ENCODE peak calls at places on chromosomes 1 and 21, in ten cellular contexts. U is body of pancreas, P is mammary epithelial cell, S is GM23338, Z is breast epithelium, X is RWPE2, L is right lobe of liver, T is uterus, W is tibial nerve, A is pancreas. K is an unnamed sample. For H3K36me3 and H3K4me1, the result is how much of the 10 kb centered on the place peaks cover.

GRCh38 chr1:164092603-164093353 is 466.2 kb upstream of the PBX1 start:
- DNase-seq in U (no peak), P (no peak), S (peak), Z (no peak), X (no peak), L (no peak), T (no peak), W (no peak), A (no peak), K (peak)

GRCh38 chr1:225603538-225604354 is 49.2 kb downstream of the ENAH start:
- DNase-seq in U (no peak), P (peak), S (no peak), Z (no peak), X (no peak), L (no peak), T (no peak), W (no peak), A (no peak), K (no peak)

GRCh38 chr21:23638131-23638530 is 1969.2 kb downstream of the MRPL39 start:
- DNase-seq in U (no peak), P (no peak), S (no peak), Z (no peak), X (no peak), L (no peak), T (no peak), W (no peak), A (no peak), K (no peak)

GRCh38 chr1:58881471-58881994 is 97.7 kb upstream of the JUN start:
- DNase-seq in U (peak), P (peak), S (no peak), Z (no peak), X (peak), L (peak), T (no peak), W (peak), A (peak), K (no peak)

GRCh38 chr1:145889722-145890121 is 4.1 kb upstream of the ANKRD35 start:
- DNase-seq in U (no peak), P (no peak), S (no peak), Z (no peak), X (no peak), L (no peak), T (no peak), W (no peak), A (no peak), K (no peak)

GRCh38 chr1:47568763-47569162 is 130.9 kb downstream of the FOXD2 start:
- DNase-seq in U (no peak), P (no peak), S (no peak), Z (no peak), X (no peak), L (no peak), T (no peak), W (peak), A (no peak), K (no peak)

GRCh38 chr21:37266515-37267221 is 466 bp downstream of the VPS26C start:
- DNase-seq in U (no peak), P (no peak), S (no peak), Z (no peak), X (peak), L (no peak), T (no peak), W (no peak), A (peak), K (peak)

GRCh38 chr1:48076017-48076416 is 78.8 kb upstream of the TRABD2B start:
- DNase-seq in U (no peak), P (no peak), S (no peak), Z (no peak), X (no peak), L (no peak), T (no peak), W (no peak), A (no peak), K (no peak)

GRCh38 chr1:94110946-94111740 is 9.8 kb downstream of the ABCA4 start:
- DNase-seq in U (no peak), P (no peak), S (no peak), Z (no peak), X (no peak), L (no peak), T (no peak), W (no peak), A (no peak), K (no peak)

GRCh38 chr1:218711021-218711420 is 365.9 kb downstream of the TGFB2 start:
- DNase-seq in U (no peak), P (peak), S (no peak), Z (no peak), X (no peak), L (no peak), T (no peak), W (no peak), A (no peak), K (no peak)

GRCh38 chr1:235127774-235128452 is 724 bp downstream of the TOMM20 start:
- DNase-seq in U (no peak), P (peak), S (no peak), Z (no peak), X (no peak), L (no peak), T (no peak), W (no peak), A (no peak), K (no peak)

GRCh38 chr1:179337343-179337742 is 28.4 kb upstream of the AXDND1 start:
- DNase-seq in U (no peak), P (no peak), S (no peak), Z (no peak), X (no peak), L (no peak), T (no peak), W (no peak), A (no peak), K (no peak)

GRCh38 chr1:179340915-179341314 is 24.9 kb upstream of the AXDND1 start:
- DNase-seq in U (no peak), P (no peak), S (no peak), Z (no peak), X (no peak), L (no peak), T (no peak), W (no peak), A (no peak), K (no peak)

GRCh38 chr1:179341943-179342547 is 23.7 kb upstream of the AXDND1 start:
- DNase-seq in U (no peak), P (no peak), S (no peak), Z (no peak), X (no peak), L (no peak), T (no peak), W (no peak), A (no peak), K (no peak)

GRCh38 chr1:179334440-179334839 is 31.3 kb upstream of the AXDND1 start:
- DNase-seq in U (no peak), P (no peak), S (no peak), Z (no peak), X (no peak), L (no peak), T (no peak), W (no peak), A (no peak), K (no peak)

DNA sequence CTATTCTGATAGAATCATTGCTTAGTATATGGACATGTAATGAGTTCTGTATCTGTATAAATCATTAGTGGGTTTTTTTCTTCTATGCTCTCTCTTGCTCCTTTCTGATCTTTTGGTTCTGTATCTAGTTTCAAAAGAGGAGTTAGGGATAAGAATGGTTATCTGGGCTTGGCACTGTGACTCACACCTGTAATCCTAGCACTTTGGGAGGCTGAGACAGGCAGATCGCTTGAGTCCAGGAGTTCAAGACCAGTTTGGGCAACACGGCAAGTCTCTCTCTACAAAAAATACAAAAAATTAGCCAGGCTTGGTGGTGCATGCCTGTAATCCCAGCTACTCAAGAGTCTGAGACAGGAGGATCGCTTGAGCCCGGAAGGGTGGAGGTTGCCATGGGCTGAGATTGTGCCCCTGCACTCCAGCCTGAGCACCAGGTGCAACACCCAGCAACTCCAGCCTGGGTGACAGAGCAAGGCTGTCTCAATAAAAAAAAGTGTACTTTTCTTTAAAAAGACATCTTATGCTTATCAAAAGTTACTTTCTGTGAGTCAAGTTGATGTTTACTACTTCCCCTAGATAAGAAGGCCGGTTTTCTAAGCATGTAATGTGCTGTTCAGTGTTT is 27.7 kb upstream of the AXDND1 start:
- DNase-seq in U (no peak), P (no peak), S (no peak), Z (no peak), X (no peak), L (no peak), T (no peak), W (no peak), A (no peak), K (no peak)
- H3K36me3 ChIP-seq in U (under half), P (under half), S (under half), Z (under half), X (under half), L (under half), T (under half), W (half or more), A (under half), K (half or more)

GRCh38 chr21:43604505-43605204 is 54.6 kb downstream of the HSF2BP start:
- DNase-seq in U (no peak), P (no peak), S (no peak), Z (no peak), X (no peak), L (no peak), T (no peak), W (no peak), A (no peak), K (no peak)
- H3K4me1 ChIP-seq in U (under half), P (half or more), S (under half), Z (under half), X (half or more), L (under half), T (under half), W (under half), A (under half), K (under half)

GRCh38 chr1:1773874-1774273 is 4.4 kb downstream of the NADK start:
- DNase-seq in U (no peak), P (no peak), S (no peak), Z (no peak), X (no peak), L (no peak), T (no peak), W (no peak), A (no peak), K (no peak)
- H3K36me3 ChIP-seq in U (under half), P (under half), S (under half), Z (under half), X (under half), L (under half), T (under half), W (under half), A (under half), K (under half)

GRCh38 chr1:202854787-202855186 is 34.2 kb downstream of the RABIF start:
- DNase-seq in U (no peak), P (no peak), S (no peak), Z (no peak), X (no peak), L (no peak), T (no peak), W (no peak), A (no peak), K (no peak)
- H3K4me1 ChIP-seq in U (under half), P (under half), S (under half), Z (under half), X (under half), L (under half), T (under half), W (under half), A (under half), K (under half)

GRCh38 chr1:220164116-220164515 is 70.2 kb downstream of the IARS2 start:
- DNase-seq in U (no peak), P (no peak), S (no peak), Z (no peak), X (no peak), L (no peak), T (no peak), W (no peak), A (no peak), K (no peak)

GRCh38 chr1:220157738-220158137 is 63.8 kb downstream of the IARS2 start:
- DNase-seq in U (no peak), P (no peak), S (no peak), Z (no peak), X (no peak), L (no peak), T (no peak), W (no peak), A (no peak), K (no peak)

GRCh38 chr1:220156620-220157146 is 62.8 kb downstream of the IARS2 start:
- DNase-seq in U (no peak), P (no peak), S (no peak), Z (no peak), X (no peak), L (no peak), T (no peak), W (no peak), A (no peak), K (no peak)

GRCh38 chr1:220159026-220159425 is 65.1 kb downstream of the IARS2 start:
- DNase-seq in U (no peak), P (no peak), S (no peak), Z (no peak), X (no peak), L (no peak), T (no peak), W (no peak), A (no peak), K (no peak)

GRCh38 chr1:220160027-220160426 is 66.1 kb downstream of the IARS2 start:
- DNase-seq in U (no peak), P (no peak), S (no peak), Z (no peak), X (no peak), L (no peak), T (no peak), W (no peak), A (no peak), K (no peak)
- H3K36me3 ChIP-seq in U (under half), P (under half), S (under half), Z (under half), X (under half), L (under half), T (under half), W (half or more), A (under half), K (under half)

GRCh38 chr1:209268479-209268878 is 315.0 kb upstream of the CAMK1G start:
- DNase-seq in U (no peak), P (no peak), S (no peak), Z (no peak), X (no peak), L (no peak), T (no peak), W (no peak), A (no peak), K (no peak)

GRCh38 chr1:209266590-209267172 is 316.8 kb upstream of the CAMK1G start:
- DNase-seq in U (no peak), P (peak), S (no peak), Z (no peak), X (no peak), L (no peak), T (no peak), W (no peak), A (no peak), K (no peak)

DNA sequence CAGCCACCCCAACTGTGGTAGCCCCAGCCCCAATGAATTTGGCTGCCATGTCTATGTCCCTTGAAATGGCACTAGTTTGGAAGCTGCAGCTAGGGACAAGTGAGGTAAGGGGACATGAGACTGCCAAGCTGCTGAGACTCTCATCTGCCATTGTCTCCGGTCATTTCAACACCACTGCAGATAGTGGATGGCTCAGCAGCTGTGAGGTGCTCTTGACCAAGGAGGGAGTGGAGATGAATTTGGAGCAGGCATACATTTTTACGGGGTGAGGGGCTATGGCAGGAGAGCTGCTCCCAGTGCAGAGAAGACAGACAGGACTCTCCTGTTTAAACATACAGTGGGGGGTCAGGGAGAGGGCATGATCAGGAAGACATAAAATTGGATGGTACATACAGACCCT is 315.5 kb upstream of the CAMK1G start:
- DNase-seq in U (no peak), P (no peak), S (no peak), Z (no peak), X (no peak), L (no peak), T (no peak), W (no peak), A (no peak), K (no peak)
- H3K4me1 ChIP-seq in U (under half), P (under half), S (under half), Z (under half), X (under half), L (under half), T (under half), W (under half), A (under half), K (under half)

K was measured in left lung.